ENCODE peak calls at places on chromosomes 3 and 15, in seven cellular contexts. One of them, this sample, is unnamed.

GRCh38 chr3:12938258-12938711 is 96.9 kb upstream of the RPL32 start:
- DNase-seq in activated T-cell treated with anti-CD3 and anti-CD28 coated beads for 48 hours: no peak
- DNase-seq in NCI-H1417: no peak
- DNase-seq in stimulated activated CD4-positive, alpha-beta T cell treated with anti-CD3 and anti-CD28 coated beads, Interleukin-2, amount 100 ng/mL, for 24 hours: no peak
- DNase-seq in T1000: no peak
- DNase-seq in stimulated activated effector memory CD8-positive, alpha-beta T cell treated with anti-CD3 and anti-CD28 coated beads, Interleukin-12 subunit alpha, Interleukin-12 subunit beta, amount 100 ng/mL, for 72 hours: no peak
- DNase-seq in pons: peak; percentile 46
- DNase-seq in this sample: no peak

GRCh38 chr15:101382544-101382943 is 87.5 kb upstream of the SNRPA1 start:
- DNase-seq in activated T-cell treated with anti-CD3 and anti-CD28 coated beads for 48 hours: no peak
- DNase-seq in NCI-H1417: no peak
- DNase-seq in stimulated activated CD4-positive, alpha-beta T cell treated with anti-CD3 and anti-CD28 coated beads, Interleukin-2, amount 100 ng/mL, for 24 hours: no peak
- DNase-seq in T1000: no peak
- DNase-seq in stimulated activated effector memory CD8-positive, alpha-beta T cell treated with anti-CD3 and anti-CD28 coated beads, Interleukin-12 subunit alpha, Interleukin-12 subunit beta, amount 100 ng/mL, for 72 hours: no peak
- DNase-seq in pons: no peak
- DNase-seq in this sample: no peak

GRCh38 chr3:185959609-185960517 is 22.0 kb upstream of the TRA2B start:
- DNase-seq in activated T-cell treated with anti-CD3 and anti-CD28 coated beads for 48 hours: no peak
- DNase-seq in NCI-H1417: peak; percentile 22
- DNase-seq in stimulated activated CD4-positive, alpha-beta T cell treated with anti-CD3 and anti-CD28 coated beads, Interleukin-2, amount 100 ng/mL, for 24 hours: no peak
- DNase-seq in T1000: no peak
- DNase-seq in stimulated activated effector memory CD8-positive, alpha-beta T cell treated with anti-CD3 and anti-CD28 coated beads, Interleukin-12 subunit alpha, Interleukin-12 subunit beta, amount 100 ng/mL, for 72 hours: no peak
- DNase-seq in pons: no peak
- DNase-seq in this sample: no peak

GRCh38 chr3:71885001-71885400 is 100.1 kb upstream of the PROK2 start:
- DNase-seq in activated T-cell treated with anti-CD3 and anti-CD28 coated beads for 48 hours: no peak
- DNase-seq in NCI-H1417: no peak
- DNase-seq in stimulated activated CD4-positive, alpha-beta T cell treated with anti-CD3 and anti-CD28 coated beads, Interleukin-2, amount 100 ng/mL, for 24 hours: no peak
- DNase-seq in T1000: no peak
- DNase-seq in stimulated activated effector memory CD8-positive, alpha-beta T cell treated with anti-CD3 and anti-CD28 coated beads, Interleukin-12 subunit alpha, Interleukin-12 subunit beta, amount 100 ng/mL, for 72 hours: no peak
- DNase-seq in pons: peak; percentile 58
- DNase-seq in this sample: no peak

GRCh38 chr3:18295171-18295920 is 129.8 kb downstream of the SATB1 start:
- DNase-seq in activated T-cell treated with anti-CD3 and anti-CD28 coated beads for 48 hours: peak; percentile 35
- DNase-seq in NCI-H1417: no peak
- DNase-seq in stimulated activated CD4-positive, alpha-beta T cell treated with anti-CD3 and anti-CD28 coated beads, Interleukin-2, amount 100 ng/mL, for 24 hours: peak; percentile 49
- DNase-seq in T1000: peak; percentile 62
- DNase-seq in stimulated activated effector memory CD8-positive, alpha-beta T cell treated with anti-CD3 and anti-CD28 coated beads, Interleukin-12 subunit alpha, Interleukin-12 subunit beta, amount 100 ng/mL, for 72 hours: peak; percentile 8
- DNase-seq in pons: no peak
- DNase-seq in this sample: no peak

GRCh38 chr15:75966073-75966472 is 46.2 kb downstream of the NRG4 start:
- DNase-seq in activated T-cell treated with anti-CD3 and anti-CD28 coated beads for 48 hours: no peak
- DNase-seq in NCI-H1417: no peak
- DNase-seq in stimulated activated CD4-positive, alpha-beta T cell treated with anti-CD3 and anti-CD28 coated beads, Interleukin-2, amount 100 ng/mL, for 24 hours: no peak
- DNase-seq in T1000: no peak
- DNase-seq in stimulated activated effector memory CD8-positive, alpha-beta T cell treated with anti-CD3 and anti-CD28 coated beads, Interleukin-12 subunit alpha, Interleukin-12 subunit beta, amount 100 ng/mL, for 72 hours: no peak
- DNase-seq in pons: no peak
- DNase-seq in this sample: no peak

GRCh38 chr15:42858999-42859789 is 61.4 kb downstream of the TTBK2 start:
- DNase-seq in activated T-cell treated with anti-CD3 and anti-CD28 coated beads for 48 hours: no peak
- DNase-seq in NCI-H1417: no peak
- DNase-seq in stimulated activated CD4-positive, alpha-beta T cell treated with anti-CD3 and anti-CD28 coated beads, Interleukin-2, amount 100 ng/mL, for 24 hours: no peak
- DNase-seq in T1000: no peak
- DNase-seq in stimulated activated effector memory CD8-positive, alpha-beta T cell treated with anti-CD3 and anti-CD28 coated beads, Interleukin-12 subunit alpha, Interleukin-12 subunit beta, amount 100 ng/mL, for 72 hours: no peak
- DNase-seq in pons: no peak
- DNase-seq in this sample: no peak

GRCh38 chr3:182711261-182711683 is 82.0 kb upstream of the ATP11B start:
- DNase-seq in activated T-cell treated with anti-CD3 and anti-CD28 coated beads for 48 hours: no peak
- DNase-seq in NCI-H1417: no peak
- DNase-seq in stimulated activated CD4-positive, alpha-beta T cell treated with anti-CD3 and anti-CD28 coated beads, Interleukin-2, amount 100 ng/mL, for 24 hours: no peak
- DNase-seq in T1000: no peak
- DNase-seq in stimulated activated effector memory CD8-positive, alpha-beta T cell treated with anti-CD3 and anti-CD28 coated beads, Interleukin-12 subunit alpha, Interleukin-12 subunit beta, amount 100 ng/mL, for 72 hours: no peak
- DNase-seq in pons: no peak
- DNase-seq in this sample: no peak

GRCh38 chr3:126208618-126209256 is 28.4 kb upstream of the ALDH1L1 start:
- DNase-seq in activated T-cell treated with anti-CD3 and anti-CD28 coated beads for 48 hours: no peak
- DNase-seq in NCI-H1417: no peak
- DNase-seq in stimulated activated CD4-positive, alpha-beta T cell treated with anti-CD3 and anti-CD28 coated beads, Interleukin-2, amount 100 ng/mL, for 24 hours: no peak
- DNase-seq in T1000: peak; percentile 86
- DNase-seq in stimulated activated effector memory CD8-positive, alpha-beta T cell treated with anti-CD3 and anti-CD28 coated beads, Interleukin-12 subunit alpha, Interleukin-12 subunit beta, amount 100 ng/mL, for 72 hours: no peak
- DNase-seq in pons: no peak
- DNase-seq in this sample: peak; percentile 66

GRCh38 chr15:51051776-51052175 is 42.9 kb downstream of the TNFAIP8L3 start:
- DNase-seq in activated T-cell treated with anti-CD3 and anti-CD28 coated beads for 48 hours: no peak
- DNase-seq in NCI-H1417: no peak
- DNase-seq in stimulated activated CD4-positive, alpha-beta T cell treated with anti-CD3 and anti-CD28 coated beads, Interleukin-2, amount 100 ng/mL, for 24 hours: no peak
- DNase-seq in T1000: no peak
- DNase-seq in stimulated activated effector memory CD8-positive, alpha-beta T cell treated with anti-CD3 and anti-CD28 coated beads, Interleukin-12 subunit alpha, Interleukin-12 subunit beta, amount 100 ng/mL, for 72 hours: no peak
- DNase-seq in pons: peak; percentile 53
- DNase-seq in this sample: peak; percentile 42

GRCh38 chr15:33581032-33581431 is 270.3 kb downstream of the RYR3 start:
- DNase-seq in activated T-cell treated with anti-CD3 and anti-CD28 coated beads for 48 hours: no peak
- DNase-seq in NCI-H1417: no peak
- DNase-seq in stimulated activated CD4-positive, alpha-beta T cell treated with anti-CD3 and anti-CD28 coated beads, Interleukin-2, amount 100 ng/mL, for 24 hours: no peak
- DNase-seq in T1000: no peak
- DNase-seq in stimulated activated effector memory CD8-positive, alpha-beta T cell treated with anti-CD3 and anti-CD28 coated beads, Interleukin-12 subunit alpha, Interleukin-12 subunit beta, amount 100 ng/mL, for 72 hours: no peak
- DNase-seq in pons: no peak
- DNase-seq in this sample: peak; percentile 63

GRCh38 chr15:61479601-61480000 is 250.5 kb upstream of the RORA start:
- DNase-seq in activated T-cell treated with anti-CD3 and anti-CD28 coated beads for 48 hours: no peak
- DNase-seq in NCI-H1417: no peak
- DNase-seq in stimulated activated CD4-positive, alpha-beta T cell treated with anti-CD3 and anti-CD28 coated beads, Interleukin-2, amount 100 ng/mL, for 24 hours: no peak
- DNase-seq in T1000: no peak
- DNase-seq in stimulated activated effector memory CD8-positive, alpha-beta T cell treated with anti-CD3 and anti-CD28 coated beads, Interleukin-12 subunit alpha, Interleukin-12 subunit beta, amount 100 ng/mL, for 72 hours: no peak
- DNase-seq in pons: no peak
- DNase-seq in this sample: no peak

GRCh38 chr15:25181290-25182097 is 226.7 kb downstream of the SNRPN start:
- DNase-seq in activated T-cell treated with anti-CD3 and anti-CD28 coated beads for 48 hours: no peak
- DNase-seq in NCI-H1417: no peak
- DNase-seq in stimulated activated CD4-positive, alpha-beta T cell treated with anti-CD3 and anti-CD28 coated beads, Interleukin-2, amount 100 ng/mL, for 24 hours: no peak
- DNase-seq in T1000: no peak
- DNase-seq in stimulated activated effector memory CD8-positive, alpha-beta T cell treated with anti-CD3 and anti-CD28 coated beads, Interleukin-12 subunit alpha, Interleukin-12 subunit beta, amount 100 ng/mL, for 72 hours: no peak
- DNase-seq in pons: no peak
- DNase-seq in this sample: peak; percentile 13

GRCh38 chr3:161548301-161548700 is 51.7 kb downstream of the OTOL1 start:
- DNase-seq in activated T-cell treated with anti-CD3 and anti-CD28 coated beads for 48 hours: no peak
- DNase-seq in NCI-H1417: no peak
- DNase-seq in stimulated activated CD4-positive, alpha-beta T cell treated with anti-CD3 and anti-CD28 coated beads, Interleukin-2, amount 100 ng/mL, for 24 hours: no peak
- DNase-seq in T1000: no peak
- DNase-seq in stimulated activated effector memory CD8-positive, alpha-beta T cell treated with anti-CD3 and anti-CD28 coated beads, Interleukin-12 subunit alpha, Interleukin-12 subunit beta, amount 100 ng/mL, for 72 hours: no peak
- DNase-seq in pons: no peak
- DNase-seq in this sample: no peak

GRCh38 chr3:185595520-185595919 is 9.4 kb downstream of the SENP2 start:
- DNase-seq in activated T-cell treated with anti-CD3 and anti-CD28 coated beads for 48 hours: no peak
- DNase-seq in NCI-H1417: no peak
- DNase-seq in stimulated activated CD4-positive, alpha-beta T cell treated with anti-CD3 and anti-CD28 coated beads, Interleukin-2, amount 100 ng/mL, for 24 hours: no peak
- DNase-seq in T1000: no peak
- DNase-seq in stimulated activated effector memory CD8-positive, alpha-beta T cell treated with anti-CD3 and anti-CD28 coated beads, Interleukin-12 subunit alpha, Interleukin-12 subunit beta, amount 100 ng/mL, for 72 hours: no peak
- DNase-seq in pons: no peak
- DNase-seq in this sample: no peak

GRCh38 chr3:37640636-37641375 is 220.9 kb upstream of the CTDSPL start:
- DNase-seq in activated T-cell treated with anti-CD3 and anti-CD28 coated beads for 48 hours: no peak
- DNase-seq in NCI-H1417: no peak
- DNase-seq in stimulated activated CD4-positive, alpha-beta T cell treated with anti-CD3 and anti-CD28 coated beads, Interleukin-2, amount 100 ng/mL, for 24 hours: no peak
- DNase-seq in T1000: no peak
- DNase-seq in stimulated activated effector memory CD8-positive, alpha-beta T cell treated with anti-CD3 and anti-CD28 coated beads, Interleukin-12 subunit alpha, Interleukin-12 subunit beta, amount 100 ng/mL, for 72 hours: no peak
- DNase-seq in pons: no peak
- DNase-seq in this sample: no peak

GRCh38 chr3:99579246-99579645 is 59.1 kb upstream of the COL8A1 start:
- DNase-seq in activated T-cell treated with anti-CD3 and anti-CD28 coated beads for 48 hours: no peak
- DNase-seq in NCI-H1417: no peak
- DNase-seq in stimulated activated CD4-positive, alpha-beta T cell treated with anti-CD3 and anti-CD28 coated beads, Interleukin-2, amount 100 ng/mL, for 24 hours: no peak
- DNase-seq in T1000: no peak
- DNase-seq in stimulated activated effector memory CD8-positive, alpha-beta T cell treated with anti-CD3 and anti-CD28 coated beads, Interleukin-12 subunit alpha, Interleukin-12 subunit beta, amount 100 ng/mL, for 72 hours: no peak
- DNase-seq in pons: no peak
- DNase-seq in this sample: no peak

GRCh38 chr3:171206283-171206682 is 179.8 kb upstream of the SLC2A2 start:
- DNase-seq in activated T-cell treated with anti-CD3 and anti-CD28 coated beads for 48 hours: no peak
- DNase-seq in NCI-H1417: no peak
- DNase-seq in stimulated activated CD4-positive, alpha-beta T cell treated with anti-CD3 and anti-CD28 coated beads, Interleukin-2, amount 100 ng/mL, for 24 hours: no peak
- DNase-seq in T1000: no peak
- DNase-seq in stimulated activated effector memory CD8-positive, alpha-beta T cell treated with anti-CD3 and anti-CD28 coated beads, Interleukin-12 subunit alpha, Interleukin-12 subunit beta, amount 100 ng/mL, for 72 hours: no peak
- DNase-seq in pons: no peak
- DNase-seq in this sample: no peak

GRCh38 chr3:72127843-72128242 is 342.9 kb upstream of the PROK2 start:
- DNase-seq in activated T-cell treated with anti-CD3 and anti-CD28 coated beads for 48 hours: no peak
- DNase-seq in NCI-H1417: no peak
- DNase-seq in stimulated activated CD4-positive, alpha-beta T cell treated with anti-CD3 and anti-CD28 coated beads, Interleukin-2, amount 100 ng/mL, for 24 hours: no peak
- DNase-seq in T1000: no peak
- DNase-seq in stimulated activated effector memory CD8-positive, alpha-beta T cell treated with anti-CD3 and anti-CD28 coated beads, Interleukin-12 subunit alpha, Interleukin-12 subunit beta, amount 100 ng/mL, for 72 hours: no peak
- DNase-seq in pons: no peak
- DNase-seq in this sample: no peak

GRCh38 chr3:16060945-16061344 is 113.5 kb upstream of the GALNT15 start:
- DNase-seq in activated T-cell treated with anti-CD3 and anti-CD28 coated beads for 48 hours: no peak
- DNase-seq in NCI-H1417: no peak
- DNase-seq in stimulated activated CD4-positive, alpha-beta T cell treated with anti-CD3 and anti-CD28 coated beads, Interleukin-2, amount 100 ng/mL, for 24 hours: no peak
- DNase-seq in T1000: peak; percentile 64
- DNase-seq in stimulated activated effector memory CD8-positive, alpha-beta T cell treated with anti-CD3 and anti-CD28 coated beads, Interleukin-12 subunit alpha, Interleukin-12 subunit beta, amount 100 ng/mL, for 72 hours: no peak
- DNase-seq in pons: peak; percentile 53
- DNase-seq in this sample: no peak

GRCh38 chr15:45868109-45868691 is 233.4 kb downstream of the SQOR start:
- DNase-seq in activated T-cell treated with anti-CD3 and anti-CD28 coated beads for 48 hours: no peak
- DNase-seq in NCI-H1417: no peak
- DNase-seq in stimulated activated CD4-positive, alpha-beta T cell treated with anti-CD3 and anti-CD28 coated beads, Interleukin-2, amount 100 ng/mL, for 24 hours: no peak
- DNase-seq in T1000: no peak
- DNase-seq in stimulated activated effector memory CD8-positive, alpha-beta T cell treated with anti-CD3 and anti-CD28 coated beads, Interleukin-12 subunit alpha, Interleukin-12 subunit beta, amount 100 ng/mL, for 72 hours: no peak
- DNase-seq in pons: no peak
- DNase-seq in this sample: no peak

GRCh38 chr3:88057650-88058321 is 1.0 kb downstream of the CGGBP1 start:
- DNase-seq in activated T-cell treated with anti-CD3 and anti-CD28 coated beads for 48 hours: no peak
- DNase-seq in NCI-H1417: no peak
- DNase-seq in stimulated activated CD4-positive, alpha-beta T cell treated with anti-CD3 and anti-CD28 coated beads, Interleukin-2, amount 100 ng/mL, for 24 hours: no peak
- DNase-seq in T1000: no peak
- DNase-seq in stimulated activated effector memory CD8-positive, alpha-beta T cell treated with anti-CD3 and anti-CD28 coated beads, Interleukin-12 subunit alpha, Interleukin-12 subunit beta, amount 100 ng/mL, for 72 hours: no peak
- DNase-seq in pons: peak; percentile 61
- DNase-seq in this sample: no peak

GRCh38 chr3:187740446-187741399 is 4.5 kb downstream of the BCL6 start:
- DNase-seq in activated T-cell treated with anti-CD3 and anti-CD28 coated beads for 48 hours: peak; percentile 65
- DNase-seq in NCI-H1417: peak; percentile 53
- DNase-seq in stimulated activated CD4-positive, alpha-beta T cell treated with anti-CD3 and anti-CD28 coated beads, Interleukin-2, amount 100 ng/mL, for 24 hours: peak; percentile 79
- DNase-seq in T1000: peak; percentile 33
- DNase-seq in stimulated activated effector memory CD8-positive, alpha-beta T cell treated with anti-CD3 and anti-CD28 coated beads, Interleukin-12 subunit alpha, Interleukin-12 subunit beta, amount 100 ng/mL, for 72 hours: peak; percentile 64
- DNase-seq in pons: peak; percentile 69
- DNase-seq in this sample: peak; percentile 76

GRCh38 chr15:93265046-93265658 is 176.1 kb upstream of the RGMA start:
- DNase-seq in activated T-cell treated with anti-CD3 and anti-CD28 coated beads for 48 hours: no peak
- DNase-seq in NCI-H1417: no peak
- DNase-seq in stimulated activated CD4-positive, alpha-beta T cell treated with anti-CD3 and anti-CD28 coated beads, Interleukin-2, amount 100 ng/mL, for 24 hours: no peak
- DNase-seq in T1000: no peak
- DNase-seq in stimulated activated effector memory CD8-positive, alpha-beta T cell treated with anti-CD3 and anti-CD28 coated beads, Interleukin-12 subunit alpha, Interleukin-12 subunit beta, amount 100 ng/mL, for 72 hours: no peak
- DNase-seq in pons: no peak
- DNase-seq in this sample: no peak

This sample was measured in dorsolateral prefrontal cortex.